ENCODE peak calls at places on chromosome 3, in six cellular contexts. One of them, this sample, is unnamed. For H3K36me3, the result is how much of the 10 kb centered on the place peaks cover.

GRCh38 chr3:169264711-169265110 is 398.8 kb downstream of the MECOM start:
- DNase-seq in neuronal stem cell: no peak
- DNase-seq in IMR-90: peak
- DNase-seq in mesenchymal stem cell: peak
- DNase-seq in trophoblast cell: no peak
- DNase-seq in H1: no peak
- DNase-seq in this sample: no peak

GRCh38 chr3:73805435-73805834 is 180.7 kb upstream of the PDZRN3 start:
- DNase-seq in IMR-90: no peak
- DNase-seq in mesenchymal stem cell: no peak
- DNase-seq in trophoblast cell: no peak
- DNase-seq in neuronal stem cell: no peak
- DNase-seq in H1: no peak
- DNase-seq in this sample: no peak

GRCh38 chr3:112333386-112334334 is 704 bp downstream of the CD200 start:
- DNase-seq in H1: peak
- DNase-seq in trophoblast cell: no peak
- DNase-seq in IMR-90: no peak
- DNase-seq in neuronal stem cell: no peak
- DNase-seq in mesenchymal stem cell: no peak
- DNase-seq in this sample: peak

GRCh38 chr3:50321844-50322385 is 630 bp downstream of the HYAL2 start:
- DNase-seq in H1: no peak
- DNase-seq in mesenchymal stem cell: no peak
- DNase-seq in trophoblast cell: no peak
- DNase-seq in IMR-90: no peak
- DNase-seq in neuronal stem cell: peak
- DNase-seq in this sample: no peak

GRCh38 chr3:128625409-128625945 is 25.1 kb downstream of the RPN1 start:
- DNase-seq in neuronal stem cell: no peak
- DNase-seq in H1: no peak
- DNase-seq in IMR-90: no peak
- DNase-seq in trophoblast cell: no peak
- DNase-seq in mesenchymal stem cell: no peak
- DNase-seq in this sample: no peak

GRCh38 chr3:133812872-133813271 is 7.3 kb downstream of the SRPRB start:
- DNase-seq in mesenchymal stem cell: no peak
- DNase-seq in IMR-90: peak
- DNase-seq in trophoblast cell: no peak
- DNase-seq in H1: no peak
- DNase-seq in neuronal stem cell: no peak
- DNase-seq in this sample: no peak

GRCh38 chr3:80771085-80771484 is 990.4 kb downstream of the GBE1 start:
- DNase-seq in IMR-90: no peak
- DNase-seq in H1: no peak
- DNase-seq in trophoblast cell: peak
- DNase-seq in neuronal stem cell: no peak
- DNase-seq in mesenchymal stem cell: no peak
- DNase-seq in this sample: no peak

GRCh38 chr3:118550122-118550521 is 484.5 kb downstream of the IGSF11 start:
- DNase-seq in H1: no peak
- DNase-seq in trophoblast cell: peak
- DNase-seq in IMR-90: no peak
- DNase-seq in neuronal stem cell: no peak
- DNase-seq in mesenchymal stem cell: no peak
- DNase-seq in this sample: peak

GRCh38 chr3:46684881-46685280 is 8.6 kb downstream of the ALS2CL start:
- DNase-seq in mesenchymal stem cell: no peak
- DNase-seq in trophoblast cell: no peak
- DNase-seq in IMR-90: no peak
- DNase-seq in neuronal stem cell: no peak
- DNase-seq in H1: no peak
- DNase-seq in this sample: no peak

GRCh38 chr3:124965413-124965812 is 30.9 kb upstream of the MUC13 start:
- DNase-seq in mesenchymal stem cell: no peak
- DNase-seq in trophoblast cell: no peak
- DNase-seq in neuronal stem cell: no peak
- DNase-seq in IMR-90: peak
- DNase-seq in H1: no peak
- DNase-seq in this sample: no peak

GRCh38 chr3:27114684-27115083 is 254.5 kb downstream of the NEK10 start:
- DNase-seq in IMR-90: peak
- DNase-seq in trophoblast cell: no peak
- DNase-seq in neuronal stem cell: no peak
- DNase-seq in H1: no peak
- DNase-seq in mesenchymal stem cell: no peak
- DNase-seq in this sample: peak

DNA sequence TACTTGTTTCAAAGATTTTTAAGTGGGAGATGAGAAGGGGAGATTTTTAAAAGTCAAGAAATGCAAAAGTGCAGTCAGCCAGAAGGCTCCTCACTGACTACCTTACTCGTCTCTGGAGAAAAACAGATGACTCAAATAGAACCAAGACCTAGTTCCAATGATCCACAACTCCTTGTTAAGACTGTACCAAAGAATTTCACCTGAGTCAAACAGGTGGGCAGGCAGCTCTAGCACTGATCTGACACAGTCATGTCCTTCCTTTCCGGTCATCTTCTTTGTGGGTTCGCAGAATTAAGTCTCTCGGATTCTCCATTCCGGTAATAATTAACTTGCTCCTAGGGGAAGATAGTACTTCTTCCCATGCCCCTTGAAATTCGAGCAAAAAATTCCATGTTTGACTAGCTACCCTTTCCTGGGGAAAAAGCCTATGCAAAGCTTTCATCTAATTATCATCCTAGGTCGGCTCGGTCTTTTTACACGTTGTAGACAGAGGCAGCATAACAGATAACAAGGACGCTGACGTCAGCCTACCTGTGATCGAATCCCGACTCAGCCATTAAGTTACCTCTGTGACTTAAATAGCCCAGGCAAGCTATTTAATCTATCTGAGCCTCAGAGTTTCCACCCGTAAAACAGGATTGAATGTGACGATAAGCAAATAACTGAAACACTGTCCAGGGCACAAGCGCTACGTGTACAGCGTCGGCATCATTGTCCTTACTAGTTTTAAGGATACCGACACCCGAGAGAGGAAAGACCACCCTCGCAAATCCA is 746 bp downstream of the SELENOK start:
- DNase-seq in mesenchymal stem cell: peak
- DNase-seq in neuronal stem cell: no peak
- DNase-seq in IMR-90: peak
- DNase-seq in trophoblast cell: peak
- DNase-seq in H1: peak
- DNase-seq in this sample: peak
- H2BK5ac ChIP-seq in mesenchymal stem cell: no peak
- H2BK5ac ChIP-seq in neuronal stem cell: no peak
- H2BK5ac ChIP-seq in IMR-90: peak
- H2BK5ac ChIP-seq in trophoblast cell: peak
- H2BK5ac ChIP-seq in H1: peak
- H2BK5ac ChIP-seq in this sample: no peak

GRCh38 chr3:184323696-184324095 is 9.3 kb downstream of the EIF4G1 start:
- DNase-seq in H1: no peak
- DNase-seq in neuronal stem cell: no peak
- DNase-seq in trophoblast cell: no peak
- DNase-seq in IMR-90: no peak
- DNase-seq in mesenchymal stem cell: no peak
- DNase-seq in this sample: no peak
- H3K36me3 ChIP-seq in H1: half or more
- H3K36me3 ChIP-seq in neuronal stem cell: half or more
- H3K36me3 ChIP-seq in trophoblast cell: half or more
- H3K36me3 ChIP-seq in IMR-90: half or more
- H3K36me3 ChIP-seq in mesenchymal stem cell: half or more
- H3K36me3 ChIP-seq in this sample: half or more

GRCh38 chr3:120741837-120742197 is 499 bp downstream of the RABL3 start:
- DNase-seq in IMR-90: peak
- DNase-seq in neuronal stem cell: no peak
- DNase-seq in H1: no peak
- DNase-seq in mesenchymal stem cell: no peak
- DNase-seq in trophoblast cell: no peak
- DNase-seq in this sample: no peak

GRCh38 chr3:120743081-120743365 is 479 bp downstream of the GTF2E1 start:
- DNase-seq in mesenchymal stem cell: no peak
- DNase-seq in IMR-90: peak
- DNase-seq in trophoblast cell: peak
- DNase-seq in neuronal stem cell: no peak
- DNase-seq in H1: no peak
- DNase-seq in this sample: no peak

GRCh38 chr3:120741320-120741719 is 996 bp downstream of the RABL3 start:
- DNase-seq in neuronal stem cell: no peak
- DNase-seq in mesenchymal stem cell: no peak
- DNase-seq in trophoblast cell: no peak
- DNase-seq in H1: no peak
- DNase-seq in IMR-90: no peak
- DNase-seq in this sample: no peak

GRCh38 chr3:120743556-120744195 is 1.1 kb downstream of the GTF2E1 start:
- DNase-seq in IMR-90: peak
- DNase-seq in neuronal stem cell: no peak
- DNase-seq in trophoblast cell: no peak
- DNase-seq in H1: no peak
- DNase-seq in mesenchymal stem cell: no peak
- DNase-seq in this sample: peak

DNA sequence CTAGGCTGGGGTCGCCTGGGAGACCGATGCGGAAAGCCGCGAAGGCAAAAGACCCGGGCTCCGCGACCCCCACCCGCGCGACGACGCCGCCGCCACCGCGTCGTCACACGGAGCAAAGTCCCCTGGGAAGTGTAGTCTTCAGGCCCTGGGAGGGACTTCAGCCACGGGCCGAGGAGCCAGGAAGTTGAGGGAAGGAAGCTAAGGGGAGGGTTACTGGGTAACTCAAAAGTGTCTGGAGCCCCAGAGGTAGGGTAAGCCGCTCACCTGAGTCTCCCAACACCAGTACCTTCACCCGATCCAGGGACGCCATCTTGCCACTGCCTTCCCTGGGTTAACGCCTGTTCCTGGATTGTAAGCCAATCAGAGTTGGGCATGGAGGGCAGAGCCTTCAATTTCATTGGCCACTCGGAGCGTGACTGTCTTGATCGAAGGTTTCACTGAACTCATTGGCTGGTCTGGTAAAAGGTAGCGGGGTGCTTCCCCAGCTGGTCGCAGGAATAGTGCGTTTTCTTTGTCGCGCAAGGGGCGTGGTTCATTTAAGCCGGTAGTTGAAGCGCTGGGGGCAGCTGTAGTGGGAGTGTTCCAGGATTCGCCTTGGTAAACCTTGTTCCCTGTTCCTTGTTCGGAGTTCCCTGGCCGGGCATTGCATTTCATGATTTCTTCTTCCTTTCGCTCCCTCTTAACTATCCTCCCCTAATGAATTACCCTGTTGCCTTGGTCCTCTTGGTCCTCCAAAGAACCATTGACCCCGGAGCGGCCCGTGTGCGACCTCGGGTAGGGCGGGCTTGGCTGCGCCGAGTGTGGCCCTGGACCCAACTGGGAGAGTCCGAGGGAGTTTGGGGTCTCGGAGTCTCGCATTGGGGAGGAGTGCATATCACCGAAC is at the start of the genes GTF2E1 and RABL3:
- DNase-seq in IMR-90: peak
- DNase-seq in trophoblast cell: peak
- DNase-seq in neuronal stem cell: peak
- DNase-seq in H1: peak
- DNase-seq in mesenchymal stem cell: peak
- DNase-seq in this sample: peak
- H2BK5ac ChIP-seq in IMR-90: peak
- H2BK5ac ChIP-seq in trophoblast cell: peak
- H2BK5ac ChIP-seq in neuronal stem cell: peak
- H2BK5ac ChIP-seq in H1: peak
- H2BK5ac ChIP-seq in mesenchymal stem cell: peak
- H2BK5ac ChIP-seq in this sample: peak

GRCh38 chr3:130948929-130949328 is 55.0 kb downstream of the ATP2C1 start:
- DNase-seq in neuronal stem cell: no peak
- DNase-seq in mesenchymal stem cell: no peak
- DNase-seq in trophoblast cell: no peak
- DNase-seq in IMR-90: no peak
- DNase-seq in H1: no peak
- DNase-seq in this sample: no peak

GRCh38 chr3:130950124-130950523 is 56.2 kb downstream of the ATP2C1 start:
- DNase-seq in neuronal stem cell: no peak
- DNase-seq in trophoblast cell: no peak
- DNase-seq in IMR-90: no peak
- DNase-seq in H1: no peak
- DNase-seq in mesenchymal stem cell: no peak
- DNase-seq in this sample: no peak

GRCh38 chr3:130948374-130948773 is 54.5 kb downstream of the ATP2C1 start:
- DNase-seq in trophoblast cell: no peak
- DNase-seq in mesenchymal stem cell: no peak
- DNase-seq in H1: no peak
- DNase-seq in neuronal stem cell: no peak
- DNase-seq in IMR-90: no peak
- DNase-seq in this sample: no peak

GRCh38 chr3:130950641-130951040 is 56.8 kb downstream of the ATP2C1 start:
- DNase-seq in IMR-90: peak
- DNase-seq in neuronal stem cell: no peak
- DNase-seq in trophoblast cell: no peak
- DNase-seq in H1: no peak
- DNase-seq in mesenchymal stem cell: peak
- DNase-seq in this sample: no peak

DNA sequence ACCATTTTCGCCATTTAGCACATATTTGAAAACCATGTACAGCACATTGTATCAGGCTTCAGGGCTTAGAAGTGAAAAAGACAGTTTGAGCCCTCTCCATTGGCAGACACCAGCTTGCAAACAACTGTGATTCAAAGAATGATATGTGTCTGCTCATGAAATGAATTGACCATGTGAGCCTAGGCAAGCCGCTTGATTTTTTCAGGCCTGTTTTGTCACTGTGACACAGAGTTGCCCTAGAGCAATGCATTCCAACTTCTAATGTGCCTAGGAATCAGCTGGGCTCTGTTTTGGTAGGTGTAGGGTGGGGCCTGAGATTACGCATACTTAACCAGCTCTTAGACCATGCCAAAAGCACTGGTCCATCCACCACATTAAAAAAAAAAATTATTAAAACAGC is 53.0 kb downstream of the ATP2C1 start:
- DNase-seq in H1: no peak
- DNase-seq in neuronal stem cell: no peak
- DNase-seq in mesenchymal stem cell: no peak
- DNase-seq in trophoblast cell: peak
- DNase-seq in IMR-90: no peak
- DNase-seq in this sample: peak
- H3K36me3 ChIP-seq in H1: under half
- H3K36me3 ChIP-seq in neuronal stem cell: under half
- H3K36me3 ChIP-seq in mesenchymal stem cell: half or more
- H3K36me3 ChIP-seq in trophoblast cell: under half
- H3K36me3 ChIP-seq in IMR-90: under half
- H3K36me3 ChIP-seq in this sample: under half

GRCh38 chr3:165549037-165549436 is 288.2 kb downstream of the BCHE start:
- DNase-seq in mesenchymal stem cell: no peak
- DNase-seq in IMR-90: peak
- DNase-seq in neuronal stem cell: no peak
- DNase-seq in H1: no peak
- DNase-seq in trophoblast cell: no peak
- DNase-seq in this sample: no peak
- H2BK5ac ChIP-seq in mesenchymal stem cell: no peak
- H2BK5ac ChIP-seq in IMR-90: no peak
- H2BK5ac ChIP-seq in neuronal stem cell: no peak
- H2BK5ac ChIP-seq in H1: no peak
- H2BK5ac ChIP-seq in trophoblast cell: no peak
- H2BK5ac ChIP-seq in this sample: no peak

GRCh38 chr3:58408906-58409305 is 24.7 kb downstream of the PDHB start:
- DNase-seq in mesenchymal stem cell: no peak
- DNase-seq in H1: no peak
- DNase-seq in neuronal stem cell: no peak
- DNase-seq in IMR-90: no peak
- DNase-seq in trophoblast cell: peak
- DNase-seq in this sample: no peak
- H3K36me3 ChIP-seq in mesenchymal stem cell: half or more
- H3K36me3 ChIP-seq in H1: under half
- H3K36me3 ChIP-seq in neuronal stem cell: under half
- H3K36me3 ChIP-seq in IMR-90: half or more
- H3K36me3 ChIP-seq in trophoblast cell: under half
- H3K36me3 ChIP-seq in this sample: under half

GRCh38 chr3:45571969-45572368 is 22.6 kb upstream of the LIMD1 start:
- DNase-seq in IMR-90: no peak
- DNase-seq in H1: no peak
- DNase-seq in trophoblast cell: peak
- DNase-seq in mesenchymal stem cell: no peak
- DNase-seq in neuronal stem cell: no peak
- DNase-seq in this sample: peak
- H2BK5ac ChIP-seq in IMR-90: no peak
- H2BK5ac ChIP-seq in H1: peak
- H2BK5ac ChIP-seq in trophoblast cell: no peak
- H2BK5ac ChIP-seq in mesenchymal stem cell: no peak
- H2BK5ac ChIP-seq in neuronal stem cell: no peak
- H2BK5ac ChIP-seq in this sample: no peak

This sample was measured in mesendoderm.